ENCODE peak calls at places on chromosomes 13 and 19, in five cellular contexts. L is CD8-positive, alpha-beta memory T cell; U is keratinocyte; C is H9; P is tibial artery. B is an unnamed sample.

GRCh38 chr13:88136098-88136790 is 465.1 kb downstream of the SLITRK5 start:
- DNase-seq in C (no peak), L (no peak), P (no peak), U (no peak), B (no peak)

GRCh38 chr19:24069907-24070657 is 16.9 kb upstream of the ZNF254 start:
- DNase-seq in P (peak; percentile 13), C (no peak), L (no peak), U (no peak), B (no peak)

GRCh38 chr19:41960973-41961372 is 1.9 kb upstream of the RABAC1 start:
- DNase-seq in P (no peak), L (no peak), C (no peak), U (no peak), B (no peak)

GRCh38 chr19:6238643-6239281 is 41.0 kb downstream of the MLLT1 start:
- DNase-seq in C (no peak), U (no peak), L (no peak), P (no peak), B (no peak)

GRCh38 chr13:82947121-82948077 is 934.9 kb downstream of the SLITRK1 start:
- DNase-seq in C (no peak), L (no peak), P (no peak), U (no peak), B (no peak)

GRCh38 chr13:20703785-20704458 is 423 bp downstream of the IL17D start:
- DNase-seq in P (peak; percentile 81), L (peak; percentile 67), U (peak; percentile 15), C (peak; percentile 83), B (peak; percentile 41)

GRCh38 chr19:54160182-54160811 is 776 bp upstream of the LENG1 start:
- DNase-seq in U (no peak), L (no peak), C (no peak), P (no peak), B (no peak)

GRCh38 chr19:13060233-13060963 is 42.3 kb downstream of the LYL1 start:
- DNase-seq in C (no peak), U (no peak), P (peak; percentile 90), L (no peak), B (peak; percentile 36)

GRCh38 chr13:109872864-109873263 is 86.5 kb upstream of the IRS2 start:
- DNase-seq in P (no peak), L (no peak), C (no peak), U (no peak), B (no peak)

GRCh38 chr19:7874080-7874856 is at the start of gene PRR36:
- DNase-seq in L (no peak), P (no peak), C (peak; percentile 94), U (no peak), B (no peak)

GRCh38 chr13:94435604-94436226 is 43.8 kb downstream of the DCT start:
- DNase-seq in C (no peak), L (no peak), P (no peak), U (peak; percentile 5), B (no peak)

GRCh38 chr13:112835796-112836195 is 133.2 kb upstream of the MCF2L start:
- DNase-seq in P (no peak), L (no peak), C (no peak), U (no peak), B (no peak)

GRCh38 chr13:38566526-38566925 is 120.4 kb upstream of the FREM2 start:
- DNase-seq in U (no peak), L (no peak), P (no peak), C (no peak), B (no peak)

GRCh38 chr19:17447704-17448189 is 721 bp downstream of the TMEM221 start:
- DNase-seq in C (no peak), P (no peak), L (no peak), U (no peak), B (no peak)

GRCh38 chr19:50371914-50372475 is 4.3 kb upstream of the NR1H2 start:
- DNase-seq in L (no peak), C (no peak), P (no peak), U (no peak), B (no peak)

GRCh38 chr13:40247845-40248244 is 418.6 kb downstream of the FOXO1 start:
- DNase-seq in U (no peak), C (no peak), L (no peak), P (no peak), B (no peak)

GRCh38 chr13:48547663-48548092 is 14.8 kb upstream of the RCBTB2 start:
- DNase-seq in P (no peak), C (no peak), L (no peak), U (no peak), B (no peak)

GRCh38 chr13:40798380-40798779 is 9.0 kb downstream of the SLC25A15 start:
- DNase-seq in P (no peak), L (no peak), U (no peak), C (no peak), B (no peak)

GRCh38 chr19:31109626-31110025 is 239.6 kb downstream of the TSHZ3 start:
- DNase-seq in U (no peak), C (no peak), P (no peak), L (no peak), B (no peak)

GRCh38 chr19:35557539-35558399 is 5.7 kb downstream of the ATP4A start:
- DNase-seq in P (no peak), C (peak; percentile 98), U (no peak), L (peak; percentile 18), B (no peak)

GRCh38 chr19:7460562-7460966 is 28.3 kb downstream of the PEX11G start:
- DNase-seq in L (no peak), C (no peak), P (no peak), U (no peak), B (no peak)

GRCh38 chr13:80083097-80083429 is 257.9 kb downstream of the SPRY2 start:
- DNase-seq in P (no peak), L (no peak), U (no peak), C (no peak), B (no peak)
- H3K27ac ChIP-seq in P (peak overlapping the region; percentile 24), L (no peak overlapping the region), U (no peak overlapping the region), C (no peak overlapping the region), B (no peak overlapping the region)

GRCh38 chr13:72983085-72983768 is 75.6 kb upstream of the KLF5 start:
- DNase-seq in L (no peak), P (no peak), C (no peak), U (no peak), B (no peak)
- H3K27ac ChIP-seq in L (no peak overlapping the region), P (no peak overlapping the region), C (no peak overlapping the region), U (no peak overlapping the region), B (no peak overlapping the region)

DNA sequence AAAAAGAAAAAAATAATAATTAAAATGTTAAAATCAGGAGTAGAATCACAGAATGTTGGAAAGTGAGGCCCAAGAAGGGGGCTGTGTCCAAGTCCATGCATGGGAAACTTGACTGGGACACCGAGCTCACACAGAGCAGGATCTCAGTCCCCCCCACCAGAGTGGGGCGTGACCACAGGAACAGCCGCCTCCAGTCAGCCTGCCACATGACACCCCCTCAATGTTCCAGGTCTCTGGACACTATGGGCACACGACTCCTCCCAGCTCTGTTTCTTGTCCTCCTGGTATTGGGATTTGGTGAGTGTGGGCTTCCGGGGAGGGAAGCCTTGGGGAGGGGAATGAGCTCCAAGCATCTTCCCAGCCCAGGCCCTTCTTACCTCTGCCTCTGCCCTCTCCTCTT is 2.4 kb downstream of the APOC2 start:
- DNase-seq in C (no peak), P (no peak), U (no peak), L (no peak), B (no peak)
- H3K27ac ChIP-seq in C (no peak overlapping the region), P (no peak overlapping the region), U (no peak overlapping the region), L (no peak overlapping the region), B (no peak overlapping the region)

GRCh38 chr19:15293751-15294505 is 38.4 kb downstream of the BRD4 start:
- DNase-seq in C (no peak), P (no peak), U (no peak), L (no peak), B (no peak)

GRCh38 chr19:15294591-15294990 is 37.7 kb downstream of the BRD4 start:
- DNase-seq in C (no peak), L (no peak), P (no peak), U (no peak), B (no peak)

GRCh38 chr19:15292140-15292539 is 40.2 kb downstream of the BRD4 start:
- DNase-seq in C (no peak), L (no peak), U (no peak), P (no peak), B (no peak)

GRCh38 chr19:15291666-15292065 is 40.7 kb downstream of the BRD4 start:
- DNase-seq in P (no peak), U (no peak), L (no peak), C (no peak), B (no peak)

GRCh38 chr19:15292847-15293582 is 39.3 kb downstream of the BRD4 start:
- DNase-seq in L (no peak), U (no peak), P (no peak), C (no peak), B (no peak)
- H3K27ac ChIP-seq in L (no peak overlapping the region), U (peak overlapping the region; percentile 52), P (peak overlapping the region; percentile 39), C (no peak overlapping the region), B (no peak overlapping the region)

GRCh38 chr13:30736461-30736860 is 1.1 kb downstream of the ALOX5AP start:
- DNase-seq in P (no peak), U (no peak), C (no peak), L (no peak), B (no peak)
- H3K27ac ChIP-seq in P (no peak overlapping the region), U (no peak overlapping the region), C (no peak overlapping the region), L (no peak overlapping the region), B (peak overlapping the region; percentile 10)

GRCh38 chr13:99307648-99308339 is 595 bp upstream of the GPR183 start:
- DNase-seq in P (peak; percentile 76), L (no peak), U (no peak), C (no peak), B (no peak)
- H3K27ac ChIP-seq in P (peak overlapping the region; percentile 78), L (peak overlapping the region; percentile 71), U (peak overlapping the region; percentile 51), C (no peak overlapping the region), B (no peak overlapping the region)